ENCODE peak calls at places on chromosomes 7 and 10, in ten cellular contexts. K is AG04449; W is LHCN-M2; U is EL; F is T-cell; H is stimulated activated CD8-positive, alpha-beta memory T cell treated with anti-CD3 and anti-CD28 coated beads, Interleukin-4, amount 100 ng/mL, for 4 hours; X is activated T-helper 1 cell treated with anti-CD3 and anti-CD28 coated beads, Interleukin-2, amount 50 U/mL, for 16 hours; I is GM06990; J is CD8-positive, alpha-beta T cell; R is H9. L is an unnamed sample.
A peak's percentile ranks its signal among the peaks of the same experiment; 100 is the strongest.

GRCh38 chr10:132397671-132398565 is 918 bp downstream of the PWWP2B start:
- DNase-seq in K (no peak), W (peak; percentile 59), U (peak; percentile 59), F (no peak), H (no peak), X (no peak), I (peak; percentile 34), J (no peak), R (no peak), L (no peak)

GRCh38 chr10:99730026-99730425 is 1.9 kb downstream of the COX15 start:
- DNase-seq in K (no peak), W (no peak), U (peak; percentile 42), F (no peak), H (no peak), X (no peak), I (no peak), J (no peak), R (no peak), L (no peak)

GRCh38 chr10:48839809-48840679 is 99.6 kb downstream of the LRRC18 start:
- DNase-seq in K (no peak), W (no peak), U (no peak), F (no peak), H (no peak), X (no peak), I (no peak), J (no peak), R (no peak), L (no peak)

GRCh38 chr10:49277973-49278372 is 21.0 kb upstream of the C10orf71 start:
- DNase-seq in K (no peak), W (no peak), U (no peak), F (no peak), H (no peak), X (no peak), I (no peak), J (no peak), R (no peak), L (no peak)

GRCh38 chr10:4825868-4826787 is at the start of gene AKR1E2:
- DNase-seq in K (peak; percentile 55), W (peak; percentile 54), U (peak; percentile 87), F (peak; percentile 66), H (peak; percentile 29), X (peak; percentile 33), I (no peak), J (peak; percentile 62), R (peak; percentile 92), L (peak; percentile 65)

GRCh38 chr10:6667679-6668270 is 87.7 kb upstream of the PRKCQ start:
- DNase-seq in K (no peak), W (peak; percentile 63), U (peak; percentile 27), F (no peak), H (no peak), X (no peak), I (no peak), J (no peak), R (peak; percentile 38), L (peak; percentile 54)

GRCh38 chr10:31697271-31698168 is 231.1 kb downstream of the ARHGAP12 start:
- DNase-seq in K (peak; percentile 10), W (peak; percentile 87), U (peak; percentile 85), F (no peak), H (no peak), X (no peak), I (no peak), J (no peak), R (no peak), L (peak; percentile 27)

GRCh38 chr7:31058122-31058521 is 6.0 kb downstream of the ADCYAP1R1 start:
- DNase-seq in K (no peak), W (peak; percentile 58), U (peak; percentile 48), F (no peak), H (no peak), X (no peak), I (no peak), J (no peak), R (no peak), L (no peak)

GRCh38 chr7:93948106-93948505 is 26.6 kb downstream of the GNG11 start:
- DNase-seq in K (peak; percentile 41), W (no peak), U (peak; percentile 79), F (no peak), H (no peak), X (no peak), I (no peak), J (no peak), R (no peak), L (no peak)

GRCh38 chr10:63286754-63287264 is 153.7 kb downstream of the NRBF2 start:
- DNase-seq in K (no peak), W (no peak), U (no peak), F (no peak), H (no peak), X (no peak), I (peak; percentile 58), J (no peak), R (no peak), L (no peak)

GRCh38 chr10:112795067-112795466 is 155.0 kb upstream of the TCF7L2 start:
- DNase-seq in K (no peak), W (no peak), U (no peak), F (no peak), H (no peak), X (no peak), I (no peak), J (no peak), R (no peak), L (no peak)

GRCh38 chr10:86758231-86759072 is 2.0 kb downstream of the BMPR1A start:
- DNase-seq in K (no peak), W (no peak), U (peak; percentile 34), F (no peak), H (no peak), X (no peak), I (no peak), J (no peak), R (no peak), L (no peak)

GRCh38 chr10:24645784-24646183 is 77.9 kb downstream of the ARHGAP21 start:
- DNase-seq in K (no peak), W (peak; percentile 68), U (peak; percentile 31), F (no peak), H (no peak), X (no peak), I (no peak), J (no peak), R (no peak), L (no peak)

GRCh38 chr7:24192053-24192452 is 91.9 kb upstream of the NPY start:
- DNase-seq in K (peak; percentile 21), W (no peak), U (peak; percentile 56), F (no peak), H (no peak), X (no peak), I (no peak), J (no peak), R (no peak), L (no peak)

GRCh38 chr10:102799691-102800435 is 37.4 kb downstream of the CYP17A1 start:
- DNase-seq in K (no peak), W (no peak), U (no peak), F (no peak), H (no peak), X (no peak), I (no peak), J (no peak), R (no peak), L (no peak)

GRCh38 chr10:125824736-125825135 is 1.4 kb downstream of the BCCIP start:
- DNase-seq in K (no peak), W (peak; percentile 33), U (peak; percentile 72), F (no peak), H (no peak), X (no peak), I (no peak), J (no peak), R (no peak), L (no peak)

GRCh38 chr7:22317632-22318031 is 39.3 kb downstream of the RAPGEF5 start:
- DNase-seq in K (no peak), W (no peak), U (no peak), F (no peak), H (no peak), X (no peak), I (no peak), J (no peak), R (no peak), L (no peak)

GRCh38 chr10:14241196-14241595 is 89.5 kb downstream of the FRMD4A start:
- DNase-seq in K (no peak), W (no peak), U (no peak), F (no peak), H (no peak), X (no peak), I (no peak), J (no peak), R (no peak), L (no peak)

GRCh38 chr10:14598809-14599764 is 175.6 kb downstream of the FAM107B start:
- DNase-seq in K (no peak), W (no peak), U (no peak), F (no peak), H (no peak), X (no peak), I (no peak), J (no peak), R (peak; percentile 16), L (no peak)

GRCh38 chr10:5283305-5284158 is 81.2 kb upstream of the UCN3 start:
- DNase-seq in K (no peak), W (peak; percentile 70), U (peak; percentile 47), F (peak; percentile 25), H (no peak), X (no peak), I (no peak), J (peak; percentile 59), R (peak; percentile 70), L (peak; percentile 75)

GRCh38 chr10:109259293-109259692 is 664.0 kb downstream of the XPNPEP1 start:
- DNase-seq in K (peak; percentile 12), W (peak; percentile 81), U (peak; percentile 70), F (no peak), H (no peak), X (no peak), I (no peak), J (no peak), R (no peak), L (no peak)

GRCh38 chr7:28348631-28349030 is 63.7 kb upstream of the CREB5 start:
- DNase-seq in K (no peak), W (peak; percentile 81), U (no peak), F (no peak), H (no peak), X (no peak), I (no peak), J (no peak), R (no peak), L (peak; percentile 67)

GRCh38 chr7:128236924-128237586 is 4.0 kb upstream of the LEP start:
- DNase-seq in K (peak; percentile 59), W (peak; percentile 100), U (peak; percentile 89), F (peak; percentile 16), H (no peak), X (no peak), I (no peak), J (peak; percentile 52), R (no peak), L (peak; percentile 46)

GRCh38 chr7:149196705-149197171 is 1.4 kb downstream of the ZNF282 start:
- DNase-seq in K (no peak), W (peak; percentile 36), U (peak; percentile 41), F (no peak), H (no peak), X (no peak), I (peak; percentile 41), J (no peak), R (no peak), L (no peak)

GRCh38 chr10:100847440-100847839 is 65.3 kb upstream of the SLF2 start:
- DNase-seq in K (no peak), W (peak; percentile 25), U (peak; percentile 33), F (no peak), H (no peak), X (no peak), I (no peak), J (no peak), R (no peak), L (no peak)

GRCh38 chr7:221996-222715 is 29.8 kb downstream of the FAM20C start:
- DNase-seq in K (no peak), W (no peak), U (no peak), F (no peak), H (no peak), X (no peak), I (no peak), J (no peak), R (no peak), L (no peak)

GRCh38 chr10:12387561-12388210 is 38.3 kb downstream of the CAMK1D start:
- DNase-seq in K (no peak), W (no peak), U (no peak), F (no peak), H (no peak), X (no peak), I (no peak), J (no peak), R (no peak), L (no peak)

L was measured in SHP77 treated with DMSO at 0.1 percent for 48 hours.